ENCODE peak calls at places on chromosomes 13 and 19, in four cellular contexts. One of them, this sample, is unnamed. For H4K20me1 and H3K9me3, the result is how much of the 10 kb centered on the place peaks cover.

GRCh38 chr19:7393459-7393858 is 44.7 kb downstream of the ARHGEF18 start:
- DNase-seq in astrocyte: no peak
- DNase-seq in fibroblast of lung: no peak
- DNase-seq in neural progenitor cell: no peak
- DNase-seq in this sample: no peak

GRCh38 chr13:77026255-77026782 is 640 bp downstream of the FBXL3 start:
- DNase-seq in astrocyte: no peak
- DNase-seq in fibroblast of lung: peak
- DNase-seq in neural progenitor cell: peak
- DNase-seq in this sample: peak

GRCh38 chr19:5138606-5139594 is 170.0 kb downstream of the KDM4B start:
- DNase-seq in astrocyte: peak
- DNase-seq in fibroblast of lung: peak
- DNase-seq in neural progenitor cell: no peak
- DNase-seq in this sample: no peak

GRCh38 chr13:75318138-75318833 is 163.7 kb downstream of the TBC1D4 start:
- DNase-seq in astrocyte: no peak
- DNase-seq in fibroblast of lung: no peak
- DNase-seq in neural progenitor cell: no peak
- DNase-seq in this sample: no peak

GRCh38 chr13:19053561-19053960 is 128.1 kb downstream of the TUBA3C start:
- DNase-seq in astrocyte: no peak
- DNase-seq in fibroblast of lung: no peak
- DNase-seq in neural progenitor cell: no peak
- DNase-seq in this sample: no peak

GRCh38 chr19:27922970-27923369 is 1290.0 kb downstream of the UQCRFS1 start:
- DNase-seq in astrocyte: no peak
- DNase-seq in fibroblast of lung: no peak
- DNase-seq in neural progenitor cell: no peak
- DNase-seq in this sample: no peak

GRCh38 chr19:37313335-37313627 is 57.6 kb upstream of the ZNF527 start:
- DNase-seq in astrocyte: no peak
- DNase-seq in fibroblast of lung: no peak
- DNase-seq in neural progenitor cell: no peak
- DNase-seq in this sample: no peak

GRCh38 chr19:51751655-51752054 is at the start of gene FPR1:
- DNase-seq in astrocyte: peak
- DNase-seq in fibroblast of lung: peak
- DNase-seq in neural progenitor cell: no peak
- DNase-seq in this sample: no peak

GRCh38 chr13:59829690-59830089 is 334.0 kb downstream of the DIAPH3 start:
- DNase-seq in astrocyte: no peak
- DNase-seq in fibroblast of lung: peak
- DNase-seq in neural progenitor cell: no peak
- DNase-seq in this sample: no peak

GRCh38 chr19:49773663-49774305 is 7.0 kb downstream of the AP2A1 start:
- DNase-seq in astrocyte: no peak
- DNase-seq in fibroblast of lung: no peak
- DNase-seq in neural progenitor cell: no peak
- DNase-seq in this sample: no peak

GRCh38 chr13:61664821-61665705 is 249.4 kb upstream of the PCDH20 start:
- DNase-seq in astrocyte: peak
- DNase-seq in fibroblast of lung: peak
- DNase-seq in neural progenitor cell: no peak
- DNase-seq in this sample: no peak

GRCh38 chr13:28579334-28579733 is 79.6 kb upstream of the POMP start:
- DNase-seq in astrocyte: no peak
- DNase-seq in fibroblast of lung: no peak
- DNase-seq in neural progenitor cell: peak
- DNase-seq in this sample: peak

GRCh38 chr13:26011996-26012688 is 39.7 kb downstream of the SHISA2 start:
- DNase-seq in astrocyte: no peak
- DNase-seq in fibroblast of lung: peak
- DNase-seq in neural progenitor cell: no peak
- DNase-seq in this sample: no peak

GRCh38 chr19:35106291-35106583 is 9.4 kb upstream of the FXYD3 start:
- DNase-seq in astrocyte: no peak
- DNase-seq in fibroblast of lung: no peak
- DNase-seq in neural progenitor cell: no peak
- DNase-seq in this sample: no peak

GRCh38 chr19:10748924-10749434 is 31.1 kb downstream of the DNM2 start:
- DNase-seq in astrocyte: peak
- DNase-seq in fibroblast of lung: peak
- DNase-seq in neural progenitor cell: no peak
- DNase-seq in this sample: no peak
- H4K20me1 ChIP-seq in astrocyte: half or more
- H4K20me1 ChIP-seq in fibroblast of lung: under half
- H4K20me1 ChIP-seq in neural progenitor cell: half or more
- H4K20me1 ChIP-seq in this sample: under half

GRCh38 chr13:96822900-96823299 is 171.4 kb downstream of the OXGR1 start:
- DNase-seq in astrocyte: no peak
- DNase-seq in fibroblast of lung: peak
- DNase-seq in neural progenitor cell: peak
- DNase-seq in this sample: peak
- TF ChIP-seq CTCF in astrocyte: no peak
- TF ChIP-seq CTCF in fibroblast of lung: no peak
- TF ChIP-seq CTCF in neural progenitor cell: peak
- TF ChIP-seq CTCF in this sample: peak

GRCh38 chr19:41709951-41710645 is 1.7 kb downstream of the CEACAM5 start:
- DNase-seq in astrocyte: no peak
- DNase-seq in fibroblast of lung: no peak
- DNase-seq in neural progenitor cell: no peak
- DNase-seq in this sample: no peak
- H3K9me3 ChIP-seq in astrocyte: under half
- H3K9me3 ChIP-seq in fibroblast of lung: under half
- H3K9me3 ChIP-seq in neural progenitor cell: under half
- H3K9me3 ChIP-seq in this sample: under half

GRCh38 chr13:113087923-113088690 is 17.5 kb upstream of the F7 start:
- DNase-seq in astrocyte: no peak
- DNase-seq in fibroblast of lung: no peak
- DNase-seq in neural progenitor cell: no peak
- DNase-seq in this sample: no peak
- H4K20me1 ChIP-seq in astrocyte: under half
- H4K20me1 ChIP-seq in fibroblast of lung: under half
- H4K20me1 ChIP-seq in neural progenitor cell: under half
- H4K20me1 ChIP-seq in this sample: under half

GRCh38 chr19:3178377-3178972 is at the start of gene S1PR4:
- DNase-seq in astrocyte: no peak
- DNase-seq in fibroblast of lung: no peak
- DNase-seq in neural progenitor cell: no peak
- DNase-seq in this sample: peak
- TF ChIP-seq CTCF in astrocyte: no peak
- TF ChIP-seq CTCF in fibroblast of lung: no peak
- TF ChIP-seq CTCF in neural progenitor cell: no peak
- TF ChIP-seq CTCF in this sample: no peak